ENCODE peak calls at places on chromosomes 13 and 19, in five cellular contexts. I is ascending aorta, V is K562, U is tibial artery, P is fibroblast of pulmonary artery. N is an unnamed sample.

GRCh38 chr13:99425485-99426341 is 75.6 kb upstream of the TM9SF2 start:
- DNase-seq in I (no peak), V (no peak), U (no peak), P (no peak), N (peak; percentile 88)

GRCh38 chr19:8567522-8568172 is 9.6 kb downstream of the MYO1F start:
- DNase-seq in I (no peak), V (no peak), U (no peak), P (no peak), N (no peak)

GRCh38 chr19:33193864-33194362 is at the start of gene LRP3:
- DNase-seq in I (no peak), V (no peak), U (no peak), P (peak; percentile 18), N (no peak)

GRCh38 chr13:32902898-32903297 is 113.3 kb upstream of the KL start:
- DNase-seq in I (peak; percentile 21), V (peak; percentile 1), U (peak; percentile 91), P (peak; percentile 56), N (no peak)

GRCh38 chr13:42086582-42086981 is 38.1 kb downstream of the DGKH start:
- DNase-seq in I (no peak), V (no peak), U (no peak), P (no peak), N (peak; percentile 14)

GRCh38 chr13:75307370-75307984 is 174.5 kb downstream of the TBC1D4 start:
- DNase-seq in I (no peak), V (no peak), U (no peak), P (no peak), N (no peak)

GRCh38 chr13:22235285-22235949 is 564.5 kb downstream of the FGF9 start:
- DNase-seq in I (no peak), V (no peak), U (no peak), P (no peak), N (peak; percentile 30)

GRCh38 chr19:2230029-2230531 is 6.0 kb downstream of the PLEKHJ1 start:
- DNase-seq in I (no peak), V (no peak), U (no peak), P (no peak), N (no peak)

GRCh38 chr13:33628662-33629061 is 189.3 kb upstream of the RFC3 start:
- DNase-seq in I (no peak), V (no peak), U (no peak), P (no peak), N (no peak)

GRCh38 chr13:77022341-77022740 is 4.6 kb downstream of the FBXL3 start:
- DNase-seq in I (no peak), V (no peak), U (no peak), P (peak; percentile 51), N (no peak)

GRCh38 chr19:42254083-42254849 is 662 bp downstream of the ERF start:
- DNase-seq in I (no peak), V (peak; percentile 87), U (peak; percentile 89), P (peak; percentile 57), N (peak; percentile 85)

GRCh38 chr13:74026753-74027152 is 107.5 kb downstream of the KLF12 start:
- DNase-seq in I (no peak), V (no peak), U (no peak), P (peak; percentile 20), N (peak; percentile 83)

GRCh38 chr13:112931028-112931934 is 37.7 kb upstream of the MCF2L start:
- DNase-seq in I (no peak), V (peak; percentile 56), U (no peak), P (peak; percentile 74), N (no peak)

GRCh38 chr13:35771898-35772297 is 295.4 kb upstream of the MAB21L1 start:
- DNase-seq in I (no peak), V (no peak), U (no peak), P (peak; percentile 64), N (no peak)

GRCh38 chr13:53121131-53121773 is 92.6 kb downstream of the OLFM4 start:
- DNase-seq in I (no peak), V (no peak), U (no peak), P (no peak), N (no peak)

GRCh38 chr13:97459215-97459772 is 25.3 kb downstream of the RAP2A start:
- DNase-seq in I (no peak), V (no peak), U (no peak), P (no peak), N (no peak)

GRCh38 chr19:1651548-1652394 is 644 bp downstream of the TCF3 start:
- DNase-seq in I (no peak), V (peak; percentile 73), U (no peak), P (peak; percentile 26), N (peak; percentile 70)

GRCh38 chr19:45745606-45746005 is 12.4 kb downstream of the MEIOSIN start:
- DNase-seq in I (no peak), V (no peak), U (no peak), P (no peak), N (no peak)
- TF ChIP-seq CTCF in I (no peak), V (no peak), U (no peak), P (no peak), N (no peak)

GRCh38 chr13:47216176-47216822 is 319.4 kb upstream of the HTR2A start:
- DNase-seq in I (no peak), V (no peak), U (no peak), P (no peak), N (no peak)

GRCh38 chr13:47218611-47219010 is 321.8 kb upstream of the HTR2A start:
- DNase-seq in I (no peak), V (no peak), U (no peak), P (no peak), N (no peak)

GRCh38 chr13:47211106-47211505 is 314.3 kb upstream of the HTR2A start:
- DNase-seq in I (no peak), V (no peak), U (no peak), P (peak; percentile 26), N (no peak)

GRCh38 chr13:47213057-47213456 is 316.2 kb upstream of the HTR2A start:
- DNase-seq in I (no peak), V (no peak), U (no peak), P (no peak), N (no peak)

GRCh38 chr13:47215741-47216140 is 318.9 kb upstream of the HTR2A start:
- DNase-seq in I (no peak), V (no peak), U (no peak), P (peak; percentile 89), N (no peak)
- TF ChIP-seq CTCF in I (no peak), V (no peak), U (no peak), P (no peak), N (no peak)

GRCh38 chr19:58476498-58477015 is 405 bp downstream of the ZNF446 start:
- DNase-seq in I (no peak), V (peak; percentile 64), U (no peak), P (peak; percentile 23), N (peak; percentile 46)

GRCh38 chr19:58473775-58474174 is 2.4 kb upstream of the ZNF446 start:
- DNase-seq in I (no peak), V (no peak), U (no peak), P (no peak), N (no peak)

GRCh38 chr19:58474997-58475713 is 997 bp upstream of the ZNF446 start:
- DNase-seq in I (no peak), V (peak; percentile 18), U (no peak), P (no peak), N (no peak)

GRCh38 chr19:58475714-58476497 is at the start of gene ZNF446:
- DNase-seq in I (peak; percentile 93), V (peak; percentile 97), U (peak; percentile 99), P (peak; percentile 98), N (peak; percentile 98)

DNA sequence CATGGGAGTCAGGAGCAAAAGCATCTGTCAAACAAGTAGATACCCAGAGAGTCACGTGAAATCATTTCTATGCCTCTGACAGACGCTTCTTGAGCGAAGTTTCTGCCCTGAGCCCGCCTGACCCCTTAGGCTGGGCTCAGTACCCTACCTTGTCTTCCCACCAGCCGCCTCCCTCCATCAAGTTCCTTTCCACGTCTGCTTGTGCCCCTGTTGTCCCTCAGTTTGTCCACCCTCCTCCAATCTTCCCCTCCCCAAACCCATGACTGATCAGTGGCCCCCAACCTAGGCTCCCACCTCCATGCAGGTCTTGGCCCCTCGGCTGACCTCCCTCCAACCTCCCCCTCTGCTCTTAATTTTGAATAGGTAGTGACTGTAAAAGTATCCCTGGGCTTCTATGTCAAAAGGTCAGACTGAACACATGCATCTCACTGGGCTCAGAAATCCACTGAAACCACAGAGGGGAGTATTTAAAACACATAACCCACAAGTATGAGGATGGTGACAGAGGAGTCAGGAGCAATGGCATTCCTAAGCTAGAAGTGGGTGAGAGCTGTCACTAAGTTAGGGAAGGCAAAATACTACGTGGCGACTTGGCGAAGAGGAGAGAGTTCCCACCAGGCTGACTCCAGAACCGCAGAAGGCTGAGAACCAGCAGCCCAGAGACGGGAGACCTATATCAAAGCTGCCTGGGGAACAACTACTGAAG is 1.7 kb upstream of the ZNF446 start:
- DNase-seq in I (no peak), V (peak; percentile 34), U (no peak), P (peak; percentile 31), N (no peak)
- TF ChIP-seq CTCF in I (no peak), V (no peak), U (no peak), P (no peak), N (no peak)

GRCh38 chr13:57631607-57632275 is at the start of gene PCDH17:
- DNase-seq in I (no peak), V (no peak), U (peak; percentile 70), P (peak; percentile 42), N (peak; percentile 2)
- TF ChIP-seq CTCF in I (no peak), V (no peak), U (no peak), P (no peak), N (no peak)

DNA sequence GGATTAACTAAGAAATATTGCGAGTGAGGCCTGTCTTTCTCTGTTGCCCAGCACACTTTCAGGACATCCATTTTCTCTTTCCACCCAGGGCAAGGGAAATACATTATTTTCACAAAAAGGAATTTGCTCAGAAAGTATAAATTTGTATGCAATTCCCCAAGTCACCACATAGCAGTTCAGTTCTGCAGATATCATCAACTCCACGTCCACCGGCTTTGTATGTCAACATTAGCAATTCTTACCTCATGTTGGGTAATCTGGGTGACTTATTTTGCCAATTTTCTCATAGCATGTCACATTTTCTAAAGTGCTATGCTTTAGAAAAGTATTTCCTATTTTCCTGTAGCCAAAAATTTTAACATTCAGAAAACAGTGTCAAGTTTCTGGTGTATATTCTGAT is 501.8 kb downstream of the EFNB2 start:
- DNase-seq in I (no peak), V (no peak), U (no peak), P (peak; percentile 84), N (no peak)
- TF ChIP-seq CTCF in I (peak; percentile 20), V (no peak), U (peak; percentile 7), P (peak; percentile 48), N (no peak)

GRCh38 chr19:47072323-47072722 is 23.9 kb upstream of the TMEM160 start:
- DNase-seq in I (no peak), V (no peak), U (no peak), P (no peak), N (no peak)
- TF ChIP-seq CTCF in I (no peak), V (no peak), U (no peak), P (no peak), N (no peak)